ENCODE peak calls at places on chromosome 13, in ten cellular contexts. A is stimulated activated naive CD8-positive, alpha-beta T cell treated with anti-CD3 and anti-CD28 coated beads, Interleukin-15, amount 100 ng/mL, for 72 hours; R is HAP-1; I is cardiac fibroblast; P is adrenal gland; D is T-cell; X is ecto neural progenitor cell; T is stimulated activated CD4-positive, alpha-beta T cell treated with anti-CD3 and anti-CD28 coated beads, Interleukin-15, amount 100 ng/mL, for 24 hours; M is endodermal cell; O is RPMI7951. U is an unnamed sample.

GRCh38 chr13:110455444-110455843 is 106.1 kb downstream of the RAB20 start:
- DNase-seq in A (no peak), R (no peak), I (no peak), P (no peak), D (no peak), X (no peak), T (no peak), M (no peak), O (no peak), U (no peak)

GRCh38 chr13:97231832-97232201 is 9.7 kb downstream of the MBNL2 start:
- DNase-seq in A (no peak), R (no peak), I (peak), P (no peak), D (no peak), X (no peak), T (no peak), M (no peak), O (no peak), U (no peak)

GRCh38 chr13:102680842-102681725 is 13.8 kb downstream of the METTL21C start:
- DNase-seq in A (no peak), R (no peak), I (peak), P (no peak), D (no peak), X (no peak), T (no peak), M (no peak), O (no peak), U (no peak)

GRCh38 chr13:23620211-23620610 is 50.0 kb downstream of the TNFRSF19 start:
- DNase-seq in A (no peak), R (no peak), I (no peak), P (no peak), D (no peak), X (no peak), T (no peak), M (no peak), O (no peak), U (no peak)

GRCh38 chr13:94345374-94346195 is 133.9 kb downstream of the DCT start:
- DNase-seq in A (no peak), R (no peak), I (peak), P (no peak), D (peak), X (no peak), T (no peak), M (no peak), O (no peak), U (no peak)

GRCh38 chr13:43786766-43787517 is at the start of gene ENOX1:
- DNase-seq in A (peak), R (peak), I (peak), P (peak), D (no peak), X (peak), T (peak), M (peak), O (peak), U (peak)

GRCh38 chr13:33455291-33455690 is 169.7 kb upstream of the STARD13 start:
- DNase-seq in A (no peak), R (no peak), I (no peak), P (no peak), D (no peak), X (no peak), T (no peak), M (no peak), O (no peak), U (no peak)

GRCh38 chr13:40013554-40013953 is 358.1 kb downstream of the COG6 start:
- DNase-seq in A (no peak), R (no peak), I (no peak), P (no peak), D (no peak), X (no peak), T (no peak), M (no peak), O (no peak), U (no peak)

GRCh38 chr13:35881360-35881759 is 249.8 kb downstream of the DCLK1 start:
- DNase-seq in A (no peak), R (no peak), I (peak), P (no peak), D (no peak), X (no peak), T (no peak), M (no peak), O (no peak), U (no peak)

GRCh38 chr13:46035066-46035465 is 17.5 kb downstream of the ZC3H13 start:
- DNase-seq in A (no peak), R (no peak), I (no peak), P (no peak), D (no peak), X (no peak), T (no peak), M (no peak), O (no peak), U (no peak)

GRCh38 chr13:55977436-55977835 is 1163.3 kb upstream of the PRR20A start:
- DNase-seq in A (no peak), R (no peak), I (no peak), P (no peak), D (no peak), X (no peak), T (no peak), M (no peak), O (no peak), U (no peak)

GRCh38 chr13:81020010-81020409 is 679.1 kb upstream of the SPRY2 start:
- DNase-seq in A (no peak), R (no peak), I (no peak), P (no peak), D (no peak), X (no peak), T (no peak), M (no peak), O (no peak), U (no peak)

GRCh38 chr13:112771877-112772538 is 82.2 kb downstream of the ATP11A start:
- DNase-seq in A (no peak), R (no peak), I (no peak), P (no peak), D (no peak), X (no peak), T (no peak), M (no peak), O (no peak), U (no peak)

GRCh38 chr13:51523082-51523518 is 61.2 kb upstream of the WDFY2 start:
- DNase-seq in A (no peak), R (no peak), I (peak), P (peak), D (peak), X (no peak), T (peak), M (no peak), O (peak), U (no peak)

GRCh38 chr13:112849500-112849899 is 119.5 kb upstream of the MCF2L start:
- DNase-seq in A (no peak), R (peak), I (no peak), P (no peak), D (no peak), X (no peak), T (no peak), M (no peak), O (no peak), U (peak)

GRCh38 chr13:102870677-102871415 is 25.0 kb downstream of the ERCC5 start:
- DNase-seq in A (peak), R (peak), I (peak), P (peak), D (peak), X (peak), T (peak), M (peak), O (peak), U (peak)

GRCh38 chr13:64778002-64778401 is 2452.1 kb downstream of the PCDH9 start:
- DNase-seq in A (no peak), R (no peak), I (no peak), P (no peak), D (no peak), X (no peak), T (no peak), M (no peak), O (no peak), U (no peak)

GRCh38 chr13:93045836-93046235 is 180.8 kb upstream of the GPC6 start:
- DNase-seq in A (no peak), R (no peak), I (no peak), P (no peak), D (no peak), X (no peak), T (no peak), M (no peak), O (no peak), U (no peak)

GRCh38 chr13:79311456-79311855 is 94.6 kb downstream of the RBM26 start:
- DNase-seq in A (no peak), R (no peak), I (no peak), P (no peak), D (no peak), X (no peak), T (no peak), M (no peak), O (no peak), U (no peak)

GRCh38 chr13:44622259-44622658 is 46.1 kb upstream of the TSC22D1 start:
- DNase-seq in A (no peak), R (peak), I (peak), P (no peak), D (no peak), X (no peak), T (no peak), M (no peak), O (no peak), U (no peak)

GRCh38 chr13:108070925-108071324 is 144.4 kb downstream of the LIG4 start:
- DNase-seq in A (no peak), R (no peak), I (no peak), P (no peak), D (no peak), X (no peak), T (no peak), M (no peak), O (no peak), U (no peak)

GRCh38 chr13:113410472-113411201 is 42.7 kb downstream of the ADPRHL1 start:
- DNase-seq in A (no peak), R (no peak), I (peak), P (no peak), D (no peak), X (no peak), T (no peak), M (no peak), O (peak), U (no peak)

GRCh38 chr13:40445557-40445990 is 220.9 kb downstream of the FOXO1 start:
- DNase-seq in A (no peak), R (no peak), I (peak), P (peak), D (no peak), X (no peak), T (peak), M (no peak), O (peak), U (no peak)

U was measured in HEK293T.